ENCODE peak calls at places on chromosomes 5 and 9, in five cellular contexts. V is mammary epithelial cell, K is PC-3, U is Karpas-422, M is HCT116. Z is an unnamed sample.

GRCh38 chr9:108258640-108259039 is 597.1 kb downstream of the ACTL7B start:
- DNase-seq in V (peak; percentile 45), K (no peak), U (no peak), M (no peak), Z (no peak)

GRCh38 chr5:109911731-109912130 is 222.0 kb downstream of the MAN2A1 start:
- DNase-seq in V (no peak), K (no peak), U (no peak), M (no peak), Z (no peak)

GRCh38 chr5:178336889-178337785 is 104.5 kb upstream of the PHYKPL start:
- DNase-seq in V (no peak), K (no peak), U (no peak), M (no peak), Z (no peak)

GRCh38 chr5:139422307-139422893 is 16.9 kb downstream of the DNAJC18 start:
- DNase-seq in V (peak; percentile 57), K (peak; percentile 76), U (peak; percentile 90), M (peak; percentile 48), Z (no peak)

GRCh38 chr9:89870207-89870606 is 265.4 kb downstream of the GADD45G start:
- DNase-seq in V (no peak), K (no peak), U (no peak), M (no peak), Z (no peak)

GRCh38 chr9:331197-331596 is 116.5 kb downstream of the DOCK8 start:
- DNase-seq in V (no peak), K (no peak), U (no peak), M (no peak), Z (no peak)

GRCh38 chr5:138635708-138636107 is 60.5 kb upstream of the HSPA9 start:
- DNase-seq in V (no peak), K (no peak), U (no peak), M (no peak), Z (no peak)

GRCh38 chr5:133251296-133252132 is 199.7 kb downstream of the HSPA4 start:
- DNase-seq in V (peak; percentile 76), K (peak; percentile 59), U (no peak), M (no peak), Z (no peak)

GRCh38 chr5:156764572-156764971 is 85.5 kb upstream of the PPP1R2B start:
- DNase-seq in V (no peak), K (no peak), U (no peak), M (no peak), Z (no peak)

GRCh38 chr5:10600629-10601245 is 36.9 kb downstream of the ANKRD33B start:
- DNase-seq in V (peak; percentile 62), K (peak; percentile 78), U (peak; percentile 62), M (no peak), Z (no peak)

GRCh38 chr5:94309166-94309565 is 309.2 kb downstream of the KIAA0825 start:
- DNase-seq in V (no peak), K (no peak), U (no peak), M (no peak), Z (no peak)

GRCh38 chr9:28598396-28598795 is 1025.1 kb upstream of the C9orf72 start:
- DNase-seq in V (no peak), K (no peak), U (no peak), M (no peak), Z (no peak)

GRCh38 chr5:171845857-171846785 is 60.5 kb downstream of the SMIM23 start:
- DNase-seq in V (no peak), K (peak; percentile 46), U (no peak), M (no peak), Z (no peak)

GRCh38 chr9:93116049-93116961 is 17.7 kb downstream of the NINJ1 start:
- DNase-seq in V (no peak), K (no peak), U (no peak), M (no peak), Z (no peak)

GRCh38 chr9:36470891-36471290 is 70.8 kb upstream of the RNF38 start:
- DNase-seq in V (peak; percentile 68), K (no peak), U (peak; percentile 90), M (no peak), Z (no peak)

GRCh38 chr5:82205005-82205404 is 73.1 kb downstream of the RPS23 start:
- DNase-seq in V (no peak), K (peak; percentile 46), U (no peak), M (no peak), Z (no peak)

GRCh38 chr5:142782976-142783539 is 12.9 kb downstream of the ARHGAP26 start:
- DNase-seq in V (no peak), K (no peak), U (no peak), M (no peak), Z (no peak)

GRCh38 chr5:142780871-142781270 is 10.7 kb downstream of the ARHGAP26 start:
- DNase-seq in V (no peak), K (no peak), U (no peak), M (no peak), Z (no peak)

GRCh38 chr5:142785211-142785610 is 15.0 kb downstream of the ARHGAP26 start:
- DNase-seq in V (no peak), K (peak; percentile 6), U (no peak), M (no peak), Z (no peak)

GRCh38 chr5:142784405-142784955 is 14.3 kb downstream of the ARHGAP26 start:
- DNase-seq in V (no peak), K (peak; percentile 7), U (no peak), M (no peak), Z (no peak)

GRCh38 chr5:142783601-142784291 is 13.6 kb downstream of the ARHGAP26 start:
- DNase-seq in V (peak; percentile 37), K (no peak), U (no peak), M (no peak), Z (no peak)
- H2AFZ ChIP-seq in V (peak overlapping the region; percentile 40), K (no peak overlapping the region), U (no peak overlapping the region), M (no peak overlapping the region), Z (no peak overlapping the region)

GRCh38 chr5:97406950-97407676 is 224.1 kb upstream of the RIOK2 start:
- DNase-seq in V (no peak), K (no peak), U (no peak), M (no peak), Z (no peak)

GRCh38 chr5:97418472-97418871 is 235.4 kb upstream of the RIOK2 start:
- DNase-seq in V (no peak), K (no peak), U (no peak), M (no peak), Z (no peak)

GRCh38 chr5:97408331-97408730 is 225.3 kb upstream of the RIOK2 start:
- DNase-seq in V (no peak), K (no peak), U (no peak), M (no peak), Z (no peak)

GRCh38 chr5:97417977-97418376 is 234.9 kb upstream of the RIOK2 start:
- DNase-seq in V (no peak), K (no peak), U (no peak), M (no peak), Z (no peak)

DNA sequence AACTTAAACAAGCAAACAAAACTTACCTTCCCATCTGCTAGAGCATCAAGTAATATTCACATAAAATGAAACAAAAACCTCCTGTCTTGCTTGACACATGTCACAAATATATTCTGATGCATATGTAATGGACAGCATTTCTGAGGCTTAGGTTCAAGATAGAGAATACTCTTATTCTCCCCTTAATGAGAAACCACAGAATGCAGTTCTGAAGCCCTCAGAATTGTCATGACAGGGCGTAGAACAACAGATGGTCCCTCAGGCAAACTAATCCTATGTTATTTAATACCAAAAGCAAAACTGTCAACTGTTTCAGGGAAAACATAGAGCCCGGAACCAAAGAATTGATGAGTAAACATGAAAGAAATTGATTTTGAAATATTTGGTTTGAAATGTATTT is 229.9 kb upstream of the RIOK2 start:
- DNase-seq in V (no peak), K (no peak), U (no peak), M (no peak), Z (no peak)
- H2AFZ ChIP-seq in V (no peak overlapping the region), K (no peak overlapping the region), U (no peak overlapping the region), M (no peak overlapping the region), Z (no peak overlapping the region)

GRCh38 chr9:88187631-88188030 is 49.4 kb upstream of the SPATA31C2 start:
- DNase-seq in V (no peak), K (no peak), U (no peak), M (no peak), Z (no peak)
- H2AFZ ChIP-seq in V (no peak overlapping the region), K (no peak overlapping the region), U (no peak overlapping the region), M (no peak overlapping the region), Z (no peak overlapping the region)

DNA sequence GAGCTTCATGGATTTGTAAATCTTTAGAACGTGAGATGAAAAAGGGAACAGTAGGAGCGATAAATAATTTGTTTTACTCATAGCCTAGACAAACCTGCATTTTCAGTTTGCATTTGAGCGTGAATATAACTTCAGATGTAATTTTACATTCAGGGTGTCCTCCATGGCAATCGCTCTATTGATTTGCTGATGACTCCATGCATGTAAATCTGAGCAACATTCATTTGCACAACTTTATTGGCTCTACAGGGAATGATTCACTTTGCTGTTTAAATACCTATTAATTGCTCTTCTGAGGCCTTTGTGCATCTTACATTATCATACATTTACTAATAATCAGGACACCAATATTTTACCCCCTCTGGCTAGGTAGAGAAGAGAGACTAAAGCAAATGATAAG is 122.2 kb downstream of the EGFLAM start:
- DNase-seq in V (no peak), K (peak; percentile 71), U (no peak), M (no peak), Z (no peak)
- H2AFZ ChIP-seq in V (no peak overlapping the region), K (no peak overlapping the region), U (no peak overlapping the region), M (no peak overlapping the region), Z (no peak overlapping the region)

GRCh38 chr5:144195443-144195842 is 24.8 kb downstream of the KCTD16 start:
- DNase-seq in V (no peak), K (no peak), U (no peak), M (no peak), Z (no peak)
- H2AFZ ChIP-seq in V (no peak overlapping the region), K (peak overlapping the region; percentile 30), U (no peak overlapping the region), M (no peak overlapping the region), Z (no peak overlapping the region)

GRCh38 chr5:86525623-86526022 is 92.1 kb upstream of the COX7C start:
- DNase-seq in V (no peak), K (no peak), U (no peak), M (no peak), Z (no peak)
- H2AFZ ChIP-seq in V (no peak overlapping the region), K (no peak overlapping the region), U (no peak overlapping the region), M (no peak overlapping the region), Z (no peak overlapping the region)